ENCODE peak calls at places on chromosome 14, in ten cellular contexts. N is cardiac muscle cell, O is left ventricle myocardium inferior, S is keratinocyte, A is IMR-90, F is endothelial cell of umbilical vein, G is Peyer's patch, B is tibial artery, I is colonic mucosa, Z is transverse colon. H is an unnamed sample.

GRCh38 chr14:71554323-71554722 is 377.9 kb upstream of the RGS6 start:
- DNase-seq in N (no peak), O (no peak), S (no peak), A (no peak), F (no peak), G (no peak), B (no peak), I (no peak), Z (no peak), H (no peak)

GRCh38 chr14:39488600-39488999 is 56.4 kb upstream of the FBXO33 start:
- DNase-seq in N (peak; percentile 17), O (no peak), S (no peak), A (peak; percentile 12), F (no peak), G (no peak), B (no peak), I (no peak), Z (no peak), H (no peak)

GRCh38 chr14:81384900-81385299 is 15.2 kb downstream of the STON2 start:
- DNase-seq in N (peak; percentile 56), O (no peak), S (no peak), A (no peak), F (no peak), G (no peak), B (no peak), I (no peak), Z (no peak), H (no peak)

GRCh38 chr14:54189358-54190354 is 207.2 kb upstream of the CDKN3 start:
- DNase-seq in N (peak; percentile 64), O (no peak), S (no peak), A (peak; percentile 83), F (peak; percentile 76), G (no peak), B (no peak), I (no peak), Z (no peak), H (no peak)

GRCh38 chr14:39107624-39108023 is 4.6 kb upstream of the SEC23A start:
- DNase-seq in N (peak; percentile 61), O (no peak), S (no peak), A (peak; percentile 55), F (peak; percentile 43), G (no peak), B (no peak), I (no peak), Z (no peak), H (no peak)

GRCh38 chr14:73742520-73743238 is 28.5 kb upstream of the PNMA1 start:
- DNase-seq in N (no peak), O (no peak), S (no peak), A (no peak), F (no peak), G (no peak), B (no peak), I (peak; percentile 37), Z (no peak), H (no peak)

GRCh38 chr14:50085570-50086315 is 30.6 kb downstream of the VCPKMT start:
- DNase-seq in N (peak; percentile 20), O (no peak), S (no peak), A (peak; percentile 77), F (no peak), G (no peak), B (no peak), I (no peak), Z (no peak), H (no peak)

GRCh38 chr14:67491285-67491684 is 2.8 kb upstream of the TMEM229B start:
- DNase-seq in N (no peak), O (no peak), S (no peak), A (no peak), F (no peak), G (no peak), B (no peak), I (no peak), Z (no peak), H (no peak)

GRCh38 chr14:20934148-20934762 is 21.0 kb upstream of the RNASE2 start:
- DNase-seq in N (peak; percentile 38), O (peak; percentile 20), S (no peak), A (no peak), F (peak; percentile 5), G (no peak), B (no peak), I (no peak), Z (peak; percentile 8), H (peak; percentile 36)

GRCh38 chr14:92460916-92461579 is 52.5 kb upstream of the RIN3 start:
- DNase-seq in N (peak; percentile 65), O (peak; percentile 51), S (no peak), A (peak; percentile 82), F (peak; percentile 95), G (no peak), B (no peak), I (no peak), Z (no peak), H (peak; percentile 24)

GRCh38 chr14:92458136-92458958 is 55.2 kb upstream of the RIN3 start:
- DNase-seq in N (no peak), O (no peak), S (no peak), A (no peak), F (no peak), G (no peak), B (no peak), I (no peak), Z (no peak), H (no peak)

GRCh38 chr14:92458959-92459478 is 54.6 kb upstream of the RIN3 start:
- DNase-seq in N (no peak), O (no peak), S (no peak), A (no peak), F (no peak), G (no peak), B (no peak), I (no peak), Z (no peak), H (no peak)

GRCh38 chr14:92460541-92460915 is 53.1 kb upstream of the RIN3 start:
- DNase-seq in N (no peak), O (no peak), S (no peak), A (no peak), F (no peak), G (no peak), B (no peak), I (no peak), Z (no peak), H (peak; percentile 8)

DNA sequence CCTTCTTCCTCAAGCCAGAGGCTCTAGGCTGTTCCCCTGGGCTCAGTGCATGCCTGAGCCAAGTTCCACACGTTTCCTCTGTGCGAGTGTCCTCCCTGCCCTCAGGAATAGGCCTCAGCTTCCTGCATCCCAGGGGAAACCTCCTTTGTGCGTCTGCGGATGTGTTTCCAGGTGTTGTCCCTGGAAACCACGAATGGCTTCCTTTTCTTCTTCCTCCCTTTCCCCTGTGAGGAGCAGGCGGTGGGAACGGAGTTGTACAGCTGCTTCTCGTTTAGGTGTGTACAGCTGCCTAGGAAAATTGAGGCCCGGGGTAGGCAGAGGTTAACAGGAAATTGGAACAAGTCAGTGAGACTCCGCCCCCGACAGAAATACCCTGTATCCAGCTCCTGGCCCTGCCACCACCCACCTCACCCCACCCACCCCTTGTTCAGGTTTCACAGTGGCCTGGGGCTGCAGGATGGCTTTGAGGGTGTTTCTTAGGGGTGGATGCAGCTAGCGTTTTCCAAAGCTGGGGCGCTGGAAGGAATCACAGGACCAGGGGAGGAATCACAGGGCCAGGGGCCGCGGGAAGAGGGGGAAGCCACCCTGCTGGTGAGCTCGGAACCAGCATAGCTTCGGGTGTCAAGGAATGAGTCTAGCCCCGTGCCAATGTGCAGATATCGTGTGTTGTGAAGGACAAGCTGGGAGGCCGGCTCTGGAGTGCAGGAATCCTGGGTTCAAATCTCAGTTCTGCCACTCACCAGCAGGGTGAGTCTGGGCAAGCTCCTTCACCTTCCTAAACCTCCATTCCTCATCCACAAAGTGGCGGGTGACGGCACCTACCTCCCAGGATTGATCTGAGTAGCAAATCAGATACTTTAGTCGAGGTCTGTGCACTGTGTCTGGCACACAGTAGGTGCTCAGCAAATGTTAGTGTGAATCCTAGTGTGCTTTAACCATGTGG is 53.8 kb upstream of the RIN3 start:
- DNase-seq in N (peak; percentile 43), O (peak; percentile 42), S (no peak), A (no peak), F (peak; percentile 76), G (no peak), B (no peak), I (no peak), Z (no peak), H (no peak)
- H3K27ac ChIP-seq in N (no peak overlapping the region), O (peak overlapping the region; percentile 92), S (no peak overlapping the region), A (no peak overlapping the region), F (peak overlapping the region; percentile 86), G (no peak overlapping the region), B (no peak overlapping the region), I (no peak overlapping the region), Z (no peak overlapping the region), H (no peak overlapping the region)

GRCh38 chr14:55645845-55646832 is 66.1 kb downstream of the KTN1 start:
- DNase-seq in N (no peak), O (no peak), S (no peak), A (no peak), F (no peak), G (no peak), B (no peak), I (no peak), Z (no peak), H (no peak)

GRCh38 chr14:55641290-55641689 is 61.3 kb downstream of the KTN1 start:
- DNase-seq in N (no peak), O (no peak), S (no peak), A (no peak), F (no peak), G (no peak), B (no peak), I (no peak), Z (no peak), H (no peak)

GRCh38 chr14:55641954-55642353 is 61.9 kb downstream of the KTN1 start:
- DNase-seq in N (no peak), O (no peak), S (no peak), A (no peak), F (no peak), G (no peak), B (no peak), I (no peak), Z (no peak), H (no peak)

GRCh38 chr14:55650992-55651391 is 71.0 kb downstream of the KTN1 start:
- DNase-seq in N (no peak), O (no peak), S (no peak), A (no peak), F (no peak), G (no peak), B (no peak), I (no peak), Z (no peak), H (no peak)

GRCh38 chr14:55645148-55645547 is 65.1 kb downstream of the KTN1 start:
- DNase-seq in N (no peak), O (no peak), S (no peak), A (no peak), F (no peak), G (no peak), B (no peak), I (no peak), Z (no peak), H (no peak)
- H3K36me3 ChIP-seq in N (peaks cover 48% of the 10 kb centered on the region), O (peaks cover 67% of the 10 kb centered on the region), S (no peaks in the 10 kb centered on the region), A (peaks cover 19% of the 10 kb centered on the region), F (peaks cover 30% of the 10 kb centered on the region), G (no peaks in the 10 kb centered on the region), B (peaks cover 49% of the 10 kb centered on the region), I (no peaks in the 10 kb centered on the region), Z (peaks cover 49% of the 10 kb centered on the region), H (peaks cover 16% of the 10 kb centered on the region)

GRCh38 chr14:32701475-32701874 is 237.2 kb upstream of the NPAS3 start:
- DNase-seq in N (no peak), O (no peak), S (no peak), A (no peak), F (no peak), G (no peak), B (no peak), I (no peak), Z (no peak), H (no peak)
- H3K27ac ChIP-seq in N (no peak overlapping the region), O (peak overlapping the region; percentile 77), S (no peak overlapping the region), A (no peak overlapping the region), F (no peak overlapping the region), G (no peak overlapping the region), B (peak overlapping the region; percentile 83), I (no peak overlapping the region), Z (peak overlapping the region; percentile 81), H (no peak overlapping the region)

GRCh38 chr14:45104571-45104970 is 20.7 kb downstream of the PRPF39 start:
- DNase-seq in N (no peak), O (no peak), S (no peak), A (no peak), F (no peak), G (no peak), B (no peak), I (no peak), Z (no peak), H (no peak)
- H3K36me3 ChIP-seq in N (peaks cover 55% of the 10 kb centered on the region), O (peaks cover 83% of the 10 kb centered on the region), S (peaks cover 14% of the 10 kb centered on the region), A (peaks cover 22% of the 10 kb centered on the region), F (peaks cover 22% of the 10 kb centered on the region), G (no peaks in the 10 kb centered on the region), B (peaks cover 67% of the 10 kb centered on the region), I (peaks cover 5% of the 10 kb centered on the region), Z (peaks cover 31% of the 10 kb centered on the region), H (peaks cover 20% of the 10 kb centered on the region)